ENCODE peak calls at places on chromosomes 11 and 22, in four cellular contexts. One of them, this sample, is unnamed.

GRCh38 chr11:110182886-110183285 is 89.7 kb downstream of the ZC3H12C start:
- DNase-seq in endothelial cell of umbilical vein: no peak
- DNase-seq in right lobe of liver: no peak
- DNase-seq in transverse colon: no peak
- DNase-seq in this sample: no peak

GRCh38 chr11:27698872-27699241 is 1.4 kb downstream of the BDNF start:
- DNase-seq in endothelial cell of umbilical vein: peak
- DNase-seq in transverse colon: peak
- DNase-seq in right lobe of liver: peak
- DNase-seq in this sample: peak

GRCh38 chr11:95788921-95789505 is 569 bp downstream of the FAM76B start:
- DNase-seq in endothelial cell of umbilical vein: peak
- DNase-seq in right lobe of liver: no peak
- DNase-seq in transverse colon: peak
- DNase-seq in this sample: no peak

GRCh38 chr11:117823294-117823940 is 1.1 kb downstream of the FXYD2 start:
- DNase-seq in endothelial cell of umbilical vein: peak
- DNase-seq in transverse colon: peak
- DNase-seq in right lobe of liver: peak
- DNase-seq in this sample: no peak

GRCh38 chr11:114762437-114762836 is 84.1 kb downstream of the NXPE2 start:
- DNase-seq in transverse colon: peak
- DNase-seq in endothelial cell of umbilical vein: peak
- DNase-seq in right lobe of liver: peak
- DNase-seq in this sample: peak

GRCh38 chr22:23696326-23696851 is 5.6 kb downstream of the RGL4 start:
- DNase-seq in right lobe of liver: no peak
- DNase-seq in endothelial cell of umbilical vein: no peak
- DNase-seq in transverse colon: peak
- DNase-seq in this sample: no peak

GRCh38 chr11:266676-267439 is 11.3 kb upstream of the NLRP6 start:
- DNase-seq in endothelial cell of umbilical vein: no peak
- DNase-seq in transverse colon: no peak
- DNase-seq in right lobe of liver: no peak
- DNase-seq in this sample: peak

GRCh38 chr11:57379732-57380131 is 1.2 kb downstream of the PRG3 start:
- DNase-seq in endothelial cell of umbilical vein: peak
- DNase-seq in transverse colon: no peak
- DNase-seq in right lobe of liver: no peak
- DNase-seq in this sample: no peak

GRCh38 chr22:24335529-24335928 is 64.9 kb downstream of the SPECC1L start:
- DNase-seq in right lobe of liver: no peak
- DNase-seq in endothelial cell of umbilical vein: no peak
- DNase-seq in transverse colon: no peak
- DNase-seq in this sample: no peak

GRCh38 chr11:65040520-65041205 is 347 bp upstream of the SAC3D1 start:
- DNase-seq in endothelial cell of umbilical vein: peak
- DNase-seq in right lobe of liver: peak
- DNase-seq in transverse colon: peak
- DNase-seq in this sample: peak

GRCh38 chr22:26170795-26171194 is 1.5 kb downstream of the SEZ6L start:
- DNase-seq in endothelial cell of umbilical vein: no peak
- DNase-seq in transverse colon: no peak
- DNase-seq in right lobe of liver: no peak
- DNase-seq in this sample: peak

GRCh38 chr11:64786308-64786707 is 8.0 kb upstream of the SF1 start:
- DNase-seq in right lobe of liver: no peak
- DNase-seq in transverse colon: no peak
- DNase-seq in endothelial cell of umbilical vein: no peak
- DNase-seq in this sample: peak

GRCh38 chr22:25741692-25742626 is at the start of gene MYO18B:
- DNase-seq in transverse colon: no peak
- DNase-seq in endothelial cell of umbilical vein: no peak
- DNase-seq in right lobe of liver: no peak
- DNase-seq in this sample: no peak

GRCh38 chr11:42175203-42175602 is 715.8 kb upstream of the LRRC4C start:
- DNase-seq in transverse colon: no peak
- DNase-seq in right lobe of liver: no peak
- DNase-seq in endothelial cell of umbilical vein: no peak
- DNase-seq in this sample: no peak

GRCh38 chr11:88651556-88651955 is 314.0 kb upstream of the CTSC start:
- DNase-seq in endothelial cell of umbilical vein: no peak
- DNase-seq in transverse colon: no peak
- DNase-seq in right lobe of liver: no peak
- DNase-seq in this sample: no peak

GRCh38 chr22:19637405-19638281 is 76.7 kb upstream of the SEPTIN5 start:
- DNase-seq in endothelial cell of umbilical vein: no peak
- DNase-seq in transverse colon: no peak
- DNase-seq in right lobe of liver: no peak
- DNase-seq in this sample: no peak

GRCh38 chr22:21760640-21761039 is 25.0 kb upstream of the YPEL1 start:
- DNase-seq in right lobe of liver: no peak
- DNase-seq in transverse colon: no peak
- DNase-seq in endothelial cell of umbilical vein: no peak
- DNase-seq in this sample: no peak

GRCh38 chr11:65855927-65856363 is 2.0 kb downstream of the CFL1 start:
- DNase-seq in right lobe of liver: no peak
- DNase-seq in transverse colon: no peak
- DNase-seq in endothelial cell of umbilical vein: no peak
- DNase-seq in this sample: no peak

GRCh38 chr22:25485626-25486545 is 78.6 kb upstream of the GRK3 start:
- DNase-seq in endothelial cell of umbilical vein: no peak
- DNase-seq in transverse colon: no peak
- DNase-seq in right lobe of liver: no peak
- DNase-seq in this sample: no peak

GRCh38 chr11:66619080-66619554 is 2.7 kb downstream of the RBM14 start:
- DNase-seq in transverse colon: no peak
- DNase-seq in right lobe of liver: no peak
- DNase-seq in endothelial cell of umbilical vein: peak
- DNase-seq in this sample: no peak

GRCh38 chr11:22331771-22332170 is 6.4 kb upstream of the SLC17A6 start:
- DNase-seq in endothelial cell of umbilical vein: no peak
- DNase-seq in transverse colon: no peak
- DNase-seq in right lobe of liver: no peak
- DNase-seq in this sample: no peak

GRCh38 chr22:46807458-46807857 is 45.0 kb downstream of the TBC1D22A start:
- DNase-seq in transverse colon: no peak
- DNase-seq in endothelial cell of umbilical vein: no peak
- DNase-seq in right lobe of liver: no peak
- DNase-seq in this sample: no peak

GRCh38 chr11:13440100-13440855 is 22.7 kb downstream of the BTBD10 start:
- DNase-seq in endothelial cell of umbilical vein: peak
- DNase-seq in right lobe of liver: no peak
- DNase-seq in transverse colon: peak
- DNase-seq in this sample: no peak

GRCh38 chr11:119895981-119896380 is 167.0 kb upstream of the NECTIN1 start:
- DNase-seq in transverse colon: no peak
- DNase-seq in right lobe of liver: no peak
- DNase-seq in endothelial cell of umbilical vein: no peak
- DNase-seq in this sample: no peak

GRCh38 chr11:75668508-75669297 is at the start of gene MAP6:
- DNase-seq in transverse colon: peak
- DNase-seq in right lobe of liver: no peak
- DNase-seq in endothelial cell of umbilical vein: no peak
- DNase-seq in this sample: no peak

GRCh38 chr11:75664366-75664765 is 4.5 kb downstream of the MAP6 start:
- DNase-seq in endothelial cell of umbilical vein: no peak
- DNase-seq in transverse colon: no peak
- DNase-seq in right lobe of liver: no peak
- DNase-seq in this sample: no peak

GRCh38 chr11:75665126-75665525 is 3.7 kb downstream of the MAP6 start:
- DNase-seq in right lobe of liver: no peak
- DNase-seq in endothelial cell of umbilical vein: no peak
- DNase-seq in transverse colon: no peak
- DNase-seq in this sample: no peak

GRCh38 chr11:75667831-75668507 is 869 bp downstream of the MAP6 start:
- DNase-seq in right lobe of liver: peak
- DNase-seq in transverse colon: peak
- DNase-seq in endothelial cell of umbilical vein: peak
- DNase-seq in this sample: no peak

GRCh38 chr11:75667268-75667830 is 1.5 kb downstream of the MAP6 start:
- DNase-seq in endothelial cell of umbilical vein: no peak
- DNase-seq in transverse colon: peak
- DNase-seq in right lobe of liver: no peak
- DNase-seq in this sample: no peak
- H3K4me3 ChIP-seq in endothelial cell of umbilical vein: peak
- H3K4me3 ChIP-seq in transverse colon: peak
- H3K4me3 ChIP-seq in right lobe of liver: peak
- H3K4me3 ChIP-seq in this sample: peak

GRCh38 chr22:30325065-30325720 is 1.5 kb downstream of the TBC1D10A start:
- DNase-seq in transverse colon: peak
- DNase-seq in endothelial cell of umbilical vein: no peak
- DNase-seq in right lobe of liver: no peak
- DNase-seq in this sample: no peak

GRCh38 chr22:30328466-30329049 is 1.8 kb upstream of the TBC1D10A start:
- DNase-seq in endothelial cell of umbilical vein: no peak
- DNase-seq in transverse colon: no peak
- DNase-seq in right lobe of liver: no peak
- DNase-seq in this sample: no peak

GRCh38 chr22:30325724-30326703 is 727 bp downstream of the TBC1D10A start:
- DNase-seq in transverse colon: peak
- DNase-seq in endothelial cell of umbilical vein: no peak
- DNase-seq in right lobe of liver: no peak
- DNase-seq in this sample: no peak

GRCh38 chr22:30327864-30328345 is 1.2 kb upstream of the TBC1D10A start:
- DNase-seq in right lobe of liver: no peak
- DNase-seq in endothelial cell of umbilical vein: no peak
- DNase-seq in transverse colon: no peak
- DNase-seq in this sample: no peak

DNA sequence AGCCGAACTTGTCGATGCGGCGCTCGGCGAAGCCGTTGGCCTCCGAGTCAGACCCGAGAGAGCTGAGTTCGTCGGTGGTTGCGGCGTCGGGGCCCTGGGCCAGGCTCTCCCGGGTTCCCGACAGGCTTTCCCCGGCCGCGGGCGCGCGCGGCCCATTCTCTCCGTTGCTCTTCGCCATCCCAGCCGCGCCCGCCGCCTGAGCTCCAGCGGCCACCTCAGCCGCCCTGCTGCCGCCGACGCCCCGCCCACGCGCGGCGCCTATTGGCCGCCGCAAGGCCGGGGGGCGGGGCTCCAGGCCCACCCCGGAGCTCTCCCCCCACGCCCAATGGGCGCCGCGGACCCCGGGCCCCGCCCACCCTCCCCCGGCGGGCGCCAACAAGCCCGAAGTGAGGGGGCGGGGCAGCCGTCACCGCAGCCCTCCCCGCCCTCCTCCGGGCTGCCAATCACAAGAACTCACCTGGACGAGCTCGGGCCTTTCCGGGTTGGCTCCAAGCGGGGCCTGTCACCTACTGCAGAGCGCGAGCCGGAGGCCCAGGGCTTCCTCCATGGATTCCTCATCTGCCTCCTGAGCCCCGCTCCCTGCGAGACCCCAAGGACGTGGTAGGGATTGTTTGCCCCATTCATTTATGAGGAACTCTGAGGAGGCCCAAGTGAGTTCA is at the start of gene TBC1D10A:
- DNase-seq in right lobe of liver: peak
- DNase-seq in endothelial cell of umbilical vein: peak
- DNase-seq in transverse colon: peak
- DNase-seq in this sample: peak
- TF ChIP-seq POLR2A in right lobe of liver: peak
- TF ChIP-seq POLR2A in endothelial cell of umbilical vein: peak
- TF ChIP-seq POLR2A in transverse colon: peak
- TF ChIP-seq POLR2A in this sample: peak

GRCh38 chr11:128687321-128687720 is 6.6 kb upstream of the FLI1 start:
- DNase-seq in right lobe of liver: no peak
- DNase-seq in endothelial cell of umbilical vein: peak
- DNase-seq in transverse colon: peak
- DNase-seq in this sample: no peak
- H3K4me3 ChIP-seq in right lobe of liver: peak
- H3K4me3 ChIP-seq in endothelial cell of umbilical vein: peak
- H3K4me3 ChIP-seq in transverse colon: peak
- H3K4me3 ChIP-seq in this sample: peak

GRCh38 chr11:1309498-1310314 is at the start of gene TOLLIP:
- DNase-seq in transverse colon: peak
- DNase-seq in right lobe of liver: peak
- DNase-seq in endothelial cell of umbilical vein: peak
- DNase-seq in this sample: peak
- TF ChIP-seq POLR2A in transverse colon: peak
- TF ChIP-seq POLR2A in right lobe of liver: peak
- TF ChIP-seq POLR2A in endothelial cell of umbilical vein: peak
- TF ChIP-seq POLR2A in this sample: peak

DNA sequence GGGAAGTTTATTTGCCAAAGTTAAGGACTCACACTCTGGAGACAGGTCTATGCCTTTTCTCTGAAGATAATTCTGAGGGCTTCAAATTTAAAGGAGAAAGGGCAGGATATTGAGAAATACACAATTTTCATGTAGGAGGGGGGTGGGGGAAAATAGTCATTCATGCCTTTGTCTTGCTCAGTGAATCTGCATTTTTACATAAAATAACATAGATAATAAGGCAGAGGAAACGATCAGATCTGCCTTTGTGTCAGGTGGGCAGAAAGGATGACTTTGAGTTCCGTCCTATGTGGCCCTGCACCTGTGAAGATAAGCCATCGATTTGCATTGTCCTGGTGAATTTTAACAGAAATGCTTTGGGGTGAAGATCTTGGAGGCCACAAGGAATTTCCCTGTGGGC is 76.8 kb downstream of the SC5D start:
- DNase-seq in right lobe of liver: no peak
- DNase-seq in transverse colon: no peak
- DNase-seq in endothelial cell of umbilical vein: no peak
- DNase-seq in this sample: no peak
- H3K4me3 ChIP-seq in right lobe of liver: no peak
- H3K4me3 ChIP-seq in transverse colon: no peak
- H3K4me3 ChIP-seq in endothelial cell of umbilical vein: no peak
- H3K4me3 ChIP-seq in this sample: no peak

GRCh38 chr22:31125521-31126117 is 2.9 kb downstream of the INPP5J start:
- DNase-seq in transverse colon: no peak
- DNase-seq in endothelial cell of umbilical vein: no peak
- DNase-seq in right lobe of liver: no peak
- DNase-seq in this sample: no peak
- TF ChIP-seq POLR2A in transverse colon: no peak
- TF ChIP-seq POLR2A in endothelial cell of umbilical vein: no peak
- TF ChIP-seq POLR2A in right lobe of liver: no peak
- TF ChIP-seq POLR2A in this sample: no peak

GRCh38 chr11:55852141-55852540 is 13.6 kb downstream of the OR5D16 start:
- DNase-seq in transverse colon: no peak
- DNase-seq in endothelial cell of umbilical vein: no peak
- DNase-seq in right lobe of liver: no peak
- DNase-seq in this sample: no peak
- H3K4me3 ChIP-seq in transverse colon: no peak
- H3K4me3 ChIP-seq in endothelial cell of umbilical vein: no peak
- H3K4me3 ChIP-seq in right lobe of liver: no peak
- H3K4me3 ChIP-seq in this sample: no peak